ENCODE peak calls at places on chromosomes 4 and X, in five cellular contexts. One of them, this sample, is unnamed.

GRCh38 chrX:7170903-7171302 is 22.9 kb upstream of the PUDP start:
- DNase-seq in smooth muscle cell of the brain vasculature: no peak
- DNase-seq in naive B cell: no peak
- DNase-seq in non-pigmented ciliary epithelial cell: no peak
- DNase-seq in neural crest cell: no peak
- DNase-seq in this sample: peak; percentile 43

GRCh38 chr4:11130195-11130975 is 298.3 kb downstream of the HS3ST1 start:
- DNase-seq in neural crest cell: no peak
- DNase-seq in naive B cell: no peak
- DNase-seq in smooth muscle cell of the brain vasculature: peak; percentile 23
- DNase-seq in non-pigmented ciliary epithelial cell: peak; percentile 86
- DNase-seq in this sample: peak; percentile 51

GRCh38 chrX:1750267-1750666 is 135.4 kb downstream of the ASMT start:
- DNase-seq in neural crest cell: no peak
- DNase-seq in naive B cell: no peak
- DNase-seq in non-pigmented ciliary epithelial cell: no peak
- DNase-seq in smooth muscle cell of the brain vasculature: no peak
- DNase-seq in this sample: no peak

GRCh38 chr4:37653601-37654000 is 32.6 kb downstream of the RELL1 start:
- DNase-seq in neural crest cell: no peak
- DNase-seq in non-pigmented ciliary epithelial cell: no peak
- DNase-seq in naive B cell: no peak
- DNase-seq in smooth muscle cell of the brain vasculature: no peak
- DNase-seq in this sample: peak; percentile 72

GRCh38 chr4:188023682-188024081 is 28.1 kb downstream of the ZFP42 start:
- DNase-seq in smooth muscle cell of the brain vasculature: no peak
- DNase-seq in neural crest cell: no peak
- DNase-seq in naive B cell: no peak
- DNase-seq in non-pigmented ciliary epithelial cell: no peak
- DNase-seq in this sample: peak; percentile 75

GRCh38 chr4:154983714-154984113 is 202.6 kb downstream of the RBM46 start:
- DNase-seq in neural crest cell: no peak
- DNase-seq in smooth muscle cell of the brain vasculature: no peak
- DNase-seq in naive B cell: no peak
- DNase-seq in non-pigmented ciliary epithelial cell: no peak
- DNase-seq in this sample: no peak

GRCh38 chr4:144948009-144948408 is 150.0 kb downstream of the ANAPC10 start:
- DNase-seq in non-pigmented ciliary epithelial cell: no peak
- DNase-seq in neural crest cell: no peak
- DNase-seq in smooth muscle cell of the brain vasculature: no peak
- DNase-seq in naive B cell: no peak
- DNase-seq in this sample: no peak

GRCh38 chrX:12497832-12498591 is 293.2 kb upstream of the PRPS2 start:
- DNase-seq in naive B cell: no peak
- DNase-seq in non-pigmented ciliary epithelial cell: no peak
- DNase-seq in smooth muscle cell of the brain vasculature: no peak
- DNase-seq in neural crest cell: peak; percentile 2
- DNase-seq in this sample: peak; percentile 46

GRCh38 chr4:46016306-46016705 is 107.5 kb downstream of the GABRG1 start:
- DNase-seq in smooth muscle cell of the brain vasculature: no peak
- DNase-seq in non-pigmented ciliary epithelial cell: no peak
- DNase-seq in neural crest cell: no peak
- DNase-seq in naive B cell: no peak
- DNase-seq in this sample: peak; percentile 1

GRCh38 chr4:38943355-38943754 is 75.7 kb downstream of the FAM114A1 start:
- DNase-seq in smooth muscle cell of the brain vasculature: no peak
- DNase-seq in neural crest cell: no peak
- DNase-seq in non-pigmented ciliary epithelial cell: no peak
- DNase-seq in naive B cell: no peak
- DNase-seq in this sample: no peak

GRCh38 chr4:14218641-14219040 is 591.1 kb upstream of the BOD1L1 start:
- DNase-seq in smooth muscle cell of the brain vasculature: no peak
- DNase-seq in neural crest cell: peak; percentile 29
- DNase-seq in naive B cell: no peak
- DNase-seq in non-pigmented ciliary epithelial cell: no peak
- DNase-seq in this sample: no peak

GRCh38 chr4:140198942-140199341 is 45.0 kb upstream of the MAML3 start:
- DNase-seq in smooth muscle cell of the brain vasculature: no peak
- DNase-seq in naive B cell: no peak
- DNase-seq in neural crest cell: no peak
- DNase-seq in non-pigmented ciliary epithelial cell: no peak
- DNase-seq in this sample: no peak

GRCh38 chr4:169615467-169616106 is 3.2 kb upstream of the NEK1 start:
- DNase-seq in smooth muscle cell of the brain vasculature: no peak
- DNase-seq in neural crest cell: no peak
- DNase-seq in naive B cell: no peak
- DNase-seq in non-pigmented ciliary epithelial cell: no peak
- DNase-seq in this sample: peak; percentile 13

GRCh38 chr4:184424993-184425758 is 49.2 kb downstream of the IRF2 start:
- DNase-seq in smooth muscle cell of the brain vasculature: no peak
- DNase-seq in neural crest cell: no peak
- DNase-seq in naive B cell: no peak
- DNase-seq in non-pigmented ciliary epithelial cell: no peak
- DNase-seq in this sample: no peak

GRCh38 chr4:8104491-8105302 is 53.9 kb downstream of the ABLIM2 start:
- DNase-seq in naive B cell: no peak
- DNase-seq in neural crest cell: no peak
- DNase-seq in smooth muscle cell of the brain vasculature: no peak
- DNase-seq in non-pigmented ciliary epithelial cell: no peak
- DNase-seq in this sample: no peak

GRCh38 chr4:82797048-82797590 is 1.5 kb downstream of the SCD5 start:
- DNase-seq in neural crest cell: no peak
- DNase-seq in smooth muscle cell of the brain vasculature: no peak
- DNase-seq in non-pigmented ciliary epithelial cell: no peak
- DNase-seq in naive B cell: no peak
- DNase-seq in this sample: no peak

GRCh38 chrX:135477576-135477975 is 42.9 kb upstream of the INTS6L start:
- DNase-seq in neural crest cell: peak; percentile 9
- DNase-seq in naive B cell: peak; percentile 1
- DNase-seq in smooth muscle cell of the brain vasculature: peak; percentile 28
- DNase-seq in non-pigmented ciliary epithelial cell: peak; percentile 14
- DNase-seq in this sample: peak; percentile 81

GRCh38 chrX:22164770-22165388 is 107.8 kb upstream of the CBLL2 start:
- DNase-seq in neural crest cell: no peak
- DNase-seq in non-pigmented ciliary epithelial cell: no peak
- DNase-seq in smooth muscle cell of the brain vasculature: no peak
- DNase-seq in naive B cell: no peak
- DNase-seq in this sample: peak; percentile 56

GRCh38 chr4:118981839-118982381 is 93.3 kb downstream of the SYNPO2 start:
- DNase-seq in naive B cell: peak; percentile 28
- DNase-seq in neural crest cell: peak; percentile 60
- DNase-seq in non-pigmented ciliary epithelial cell: peak; percentile 93
- DNase-seq in smooth muscle cell of the brain vasculature: peak; percentile 49
- DNase-seq in this sample: peak; percentile 76

GRCh38 chr4:122826596-122827257 is at the start of gene FGF2:
- DNase-seq in smooth muscle cell of the brain vasculature: no peak
- DNase-seq in naive B cell: no peak
- DNase-seq in non-pigmented ciliary epithelial cell: no peak
- DNase-seq in neural crest cell: peak; percentile 59
- DNase-seq in this sample: peak; percentile 21

GRCh38 chr4:108810087-108810486 is 47.2 kb upstream of the ETNPPL start:
- DNase-seq in neural crest cell: no peak
- DNase-seq in non-pigmented ciliary epithelial cell: no peak
- DNase-seq in naive B cell: no peak
- DNase-seq in smooth muscle cell of the brain vasculature: no peak
- DNase-seq in this sample: no peak

GRCh38 chr4:117626664-117627063 is 407.6 kb upstream of the NDST3 start:
- DNase-seq in naive B cell: no peak
- DNase-seq in smooth muscle cell of the brain vasculature: no peak
- DNase-seq in neural crest cell: no peak
- DNase-seq in non-pigmented ciliary epithelial cell: no peak
- DNase-seq in this sample: no peak

This sample was measured in PC-3.